ENCODE peak calls at places on chromosomes 12 and 14, in four cellular contexts. V, K, B and L are unnamed samples.

GRCh38 chr12:11840350-11840749 is 190.9 kb downstream of the ETV6 start:
- DNase-seq in V (peak), K (no peak), B (no peak), L (no peak)

GRCh38 chr12:82456633-82457032 is 98.3 kb downstream of the METTL25 start:
- DNase-seq in V (no peak), K (no peak), B (no peak), L (no peak)

GRCh38 chr14:50036211-50036610 is 80.2 kb downstream of the VCPKMT start:
- DNase-seq in V (no peak), K (no peak), B (no peak), L (no peak)

GRCh38 chr14:56341766-56342418 is 223.7 kb downstream of the PELI2 start:
- DNase-seq in V (no peak), K (no peak), B (no peak), L (no peak)

GRCh38 chr12:87796961-87797516 is 232.2 kb downstream of the C12orf50 start:
- DNase-seq in V (no peak), K (no peak), B (no peak), L (no peak)

GRCh38 chr12:43169115-43169681 is 382.8 kb downstream of the ADAMTS20 start:
- DNase-seq in V (no peak), K (no peak), B (no peak), L (no peak)

GRCh38 chr12:79451988-79452387 is 238.8 kb downstream of the PAWR start:
- DNase-seq in V (no peak), K (peak), B (no peak), L (peak)

GRCh38 chr12:6554168-6554989 is 1.5 kb downstream of the IFFO1 start:
- DNase-seq in V (no peak), K (no peak), B (peak), L (peak)

GRCh38 chr12:5257763-5258475 is 174.0 kb upstream of the NTF3 start:
- DNase-seq in V (peak), K (no peak), B (no peak), L (no peak)

GRCh38 chr12:65487679-65488078 is 209.2 kb downstream of the MSRB3 start:
- DNase-seq in V (no peak), K (no peak), B (no peak), L (peak)

GRCh38 chr12:106580671-106581508 is 1.9 kb upstream of the RFX4 start:
- DNase-seq in V (no peak), K (no peak), B (no peak), L (peak)